ENCODE peak calls at places on chromosomes 3 and 15, in four cellular contexts. D is B cell, J is IMR-90, N is chondrocyte. L is an unnamed sample.

GRCh38 chr15:57611938-57612337 is 20.2 kb downstream of the MYZAP start:
- DNase-seq in D (no peak), J (no peak), N (no peak), L (no peak)

GRCh38 chr3:177357352-177358084 is 160.2 kb upstream of the TBL1XR1 start:
- DNase-seq in D (no peak), J (peak), N (no peak), L (peak)

GRCh38 chr3:186381424-186382216 is 19.6 kb upstream of the DGKG start:
- DNase-seq in D (no peak), J (no peak), N (no peak), L (peak)

GRCh38 chr3:136831461-136831860 is 12.5 kb downstream of the SLC35G2 start:
- DNase-seq in D (no peak), J (no peak), N (no peak), L (no peak)

GRCh38 chr3:121481116-121481895 is 64.5 kb downstream of the POLQ start:
- DNase-seq in D (no peak), J (peak), N (no peak), L (no peak)

GRCh38 chr3:121663171-121663847 is 2.6 kb upstream of the HCLS1 start:
- DNase-seq in D (no peak), J (no peak), N (no peak), L (no peak)

GRCh38 chr3:126858887-126859286 is 124.0 kb upstream of the PLXNA1 start:
- DNase-seq in D (no peak), J (peak), N (no peak), L (no peak)

GRCh38 chr3:5231536-5231935 is 44.0 kb downstream of the EDEM1 start:
- DNase-seq in D (no peak), J (no peak), N (no peak), L (peak)

GRCh38 chr3:182509312-182509711 is 284.0 kb upstream of the ATP11B start:
- DNase-seq in D (no peak), J (no peak), N (no peak), L (no peak)

GRCh38 chr3:122392868-122393844 is 9.2 kb downstream of the FAM162A start:
- DNase-seq in D (peak), J (peak), N (no peak), L (peak)

GRCh38 chr3:46395210-46395661 is 11.6 kb downstream of the CCR5AS start:
- DNase-seq in D (no peak), J (peak), N (no peak), L (no peak)

GRCh38 chr3:150309557-150309956 is 98.5 kb upstream of the TSC22D2 start:
- DNase-seq in D (no peak), J (peak), N (no peak), L (no peak)

GRCh38 chr15:101162701-101163483 is 89.0 kb downstream of the CHSY1 start:
- DNase-seq in D (no peak), J (no peak), N (no peak), L (no peak)

GRCh38 chr3:191358929-191359328 is 28.6 kb upstream of the UTS2B start:
- DNase-seq in D (no peak), J (no peak), N (no peak), L (no peak)

GRCh38 chr15:44015555-44015954 is 179.5 kb downstream of the FRMD5 start:
- DNase-seq in D (no peak), J (no peak), N (no peak), L (no peak)

GRCh38 chr3:173065543-173065970 is 75.5 kb downstream of the SPATA16 start:
- DNase-seq in D (no peak), J (peak), N (no peak), L (peak)

GRCh38 chr3:49671291-49672288 is 2.6 kb upstream of the APEH start:
- DNase-seq in D (peak), J (peak), N (no peak), L (peak)

GRCh38 chr3:122101646-122102045 is 46.5 kb downstream of the CD86 start:
- DNase-seq in D (peak), J (peak), N (no peak), L (peak)

GRCh38 chr15:59843609-59844008 is 154.5 kb upstream of the BNIP2 start:
- DNase-seq in D (no peak), J (no peak), N (no peak), L (no peak)

GRCh38 chr15:61112231-61112630 is 116.9 kb downstream of the RORA start:
- DNase-seq in D (no peak), J (no peak), N (no peak), L (no peak)

GRCh38 chr3:51718547-51719412 is 11.9 kb downstream of the GRM2 start:
- DNase-seq in D (peak), J (peak), N (peak), L (peak)

GRCh38 chr3:66450389-66451022 is 50.3 kb downstream of the LRIG1 start:
- DNase-seq in D (no peak), J (peak), N (no peak), L (no peak)

GRCh38 chr3:184827572-184827971 is 15.6 kb downstream of the VPS8 start:
- DNase-seq in D (no peak), J (no peak), N (no peak), L (no peak)

GRCh38 chr15:74406992-74407705 is 26.6 kb downstream of the SEMA7A start:
- DNase-seq in D (no peak), J (peak), N (no peak), L (no peak)

GRCh38 chr3:31533169-31533870 is 595 bp downstream of the STT3B start:
- DNase-seq in D (peak), J (peak), N (no peak), L (peak)

GRCh38 chr3:12175844-12176453 is 17.2 kb upstream of the TIMP4 start:
- DNase-seq in D (no peak), J (peak), N (no peak), L (peak)

GRCh38 chr3:157204431-157204830 is 44.5 kb upstream of the CCNL1 start:
- DNase-seq in D (no peak), J (peak), N (no peak), L (peak)

GRCh38 chr3:136860541-136860940 is 1.5 kb upstream of the NCK1 start:
- DNase-seq in D (no peak), J (no peak), N (no peak), L (no peak)

GRCh38 chr15:51094606-51095569 is at the start of gene TNFAIP8L3:
- DNase-seq in D (peak), J (no peak), N (no peak), L (no peak)

GRCh38 chr3:59286791-59287531 is 237.1 kb upstream of the CFAP20DC start:
- DNase-seq in D (no peak), J (peak), N (no peak), L (no peak)

GRCh38 chr3:179071161-179071568 is 444 bp downstream of the ZMAT3 start:
- DNase-seq in D (peak), J (peak), N (no peak), L (peak)

GRCh38 chr3:105367406-105368213 is 901 bp downstream of the ALCAM start:
- DNase-seq in D (peak), J (peak), N (peak), L (peak)

GRCh38 chr3:185988816-185989175 is 51.0 kb upstream of the TRA2B start:
- DNase-seq in D (no peak), J (peak), N (no peak), L (no peak)

GRCh38 chr3:128983293-128984069 is 10.4 kb downstream of the CFAP92 start:
- DNase-seq in D (no peak), J (no peak), N (no peak), L (no peak)

GRCh38 chr15:47786371-47786770 is 69.1 kb downstream of the SEMA6D start:
- DNase-seq in D (no peak), J (peak), N (no peak), L (no peak)

GRCh38 chr15:68224546-68225250 is 4.8 kb downstream of the CLN6 start:
- DNase-seq in D (no peak), J (no peak), N (peak), L (peak)

GRCh38 chr15:25171856-25172687 is 217.3 kb downstream of the SNRPN start:
- DNase-seq in D (no peak), J (no peak), N (peak), L (no peak)

GRCh38 chr3:13896473-13897154 is 16.7 kb upstream of the WNT7A start:
- DNase-seq in D (no peak), J (peak), N (no peak), L (peak)

DNA sequence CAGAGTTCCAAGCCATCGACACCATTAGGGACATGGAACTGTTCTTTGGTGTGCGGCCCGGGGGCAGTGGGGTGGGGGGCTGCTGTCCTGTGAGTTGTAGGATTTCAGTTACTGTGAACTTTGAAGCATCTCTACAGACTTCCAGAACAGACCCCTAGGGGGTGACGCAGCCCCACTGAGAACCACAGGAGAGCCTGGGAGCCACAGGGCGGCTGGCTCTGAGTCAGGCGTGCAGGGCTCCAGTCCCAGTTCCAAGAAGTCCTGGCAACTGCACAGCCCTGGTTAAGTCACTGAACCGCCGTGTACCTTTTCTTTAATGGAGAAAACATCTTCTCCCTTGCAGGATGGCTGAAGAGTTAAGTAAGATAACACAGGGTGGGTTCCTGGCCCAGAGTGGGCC is 23.5 kb upstream of the LRTM1 start:
- DNase-seq in D (no peak), J (peak), N (no peak), L (no peak)
- TF ChIP-seq CTCF in D (no peak), J (peak), N (peak), L (no peak)

DNA sequence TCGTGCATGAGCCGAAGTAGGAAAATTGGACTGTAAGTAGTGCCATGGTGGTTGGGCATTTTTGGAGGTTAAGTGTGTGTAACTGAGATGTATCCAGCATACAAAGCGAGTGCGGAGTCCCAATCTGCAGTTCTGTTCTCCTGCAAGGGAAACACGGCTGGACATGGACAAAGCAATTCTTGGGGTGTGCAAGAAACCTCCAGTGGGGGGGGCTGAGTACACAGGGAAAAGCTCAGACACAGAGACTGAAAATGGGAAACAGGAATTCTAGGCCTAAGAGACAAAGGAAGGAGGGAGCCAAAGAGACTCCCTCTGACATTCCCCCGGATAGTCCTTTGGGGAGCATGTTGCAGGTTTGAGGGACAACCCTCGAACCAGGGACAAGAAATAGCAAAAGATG is 83.2 kb upstream of the PLSCR4 start:
- DNase-seq in D (no peak), J (peak), N (no peak), L (no peak)
- TF ChIP-seq CTCF in D (no peak), J (peak), N (peak), L (no peak)

GRCh38 chr15:40595773-40596172 is 1.7 kb downstream of the KNL1 start:
- DNase-seq in D (no peak), J (no peak), N (no peak), L (no peak)

GRCh38 chr15:40593130-40593529 is 919 bp upstream of the KNL1 start:
- DNase-seq in D (no peak), J (no peak), N (no peak), L (peak)

GRCh38 chr15:40593588-40594428 is at the start of gene KNL1:
- DNase-seq in D (peak), J (peak), N (peak), L (peak)

GRCh38 chr15:40595219-40595618 is 1.2 kb downstream of the KNL1 start:
- DNase-seq in D (no peak), J (no peak), N (no peak), L (no peak)

GRCh38 chr15:40594429-40594836 is 384 bp downstream of the KNL1 start:
- DNase-seq in D (no peak), J (peak), N (no peak), L (peak)
- TF ChIP-seq CTCF in D (no peak), J (no peak), N (peak), L (peak)

DNA sequence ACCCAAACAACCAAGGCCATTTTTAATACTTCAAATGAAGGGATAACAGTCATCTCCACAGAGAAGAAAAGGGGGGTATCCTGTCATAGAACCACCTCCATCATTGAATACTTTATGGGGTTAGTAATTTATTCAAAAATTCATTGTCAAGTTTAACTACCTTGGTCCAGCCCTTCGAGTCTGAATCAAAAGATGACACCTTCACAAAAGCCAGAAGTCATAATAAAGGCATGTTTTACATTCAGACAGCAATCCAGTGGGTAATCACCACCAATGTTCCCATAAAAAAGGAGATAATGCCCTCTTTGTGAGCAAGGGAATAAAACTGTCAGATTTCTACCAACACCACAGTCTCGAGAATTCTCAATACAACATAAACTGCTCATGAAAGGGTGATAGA is 145.6 kb upstream of the ZBTB20 start:
- DNase-seq in D (no peak), J (no peak), N (no peak), L (no peak)
- TF ChIP-seq CTCF in D (no peak), J (no peak), N (no peak), L (no peak)

GRCh38 chr15:65034719-65035118 is 5.3 kb upstream of the MTFMT start:
- DNase-seq in D (no peak), J (no peak), N (no peak), L (no peak)

GRCh38 chr15:65029736-65030208 is 333 bp upstream of the MTFMT start:
- DNase-seq in D (no peak), J (no peak), N (no peak), L (no peak)

GRCh38 chr15:65028921-65029735 is at the start of gene MTFMT:
- DNase-seq in D (peak), J (peak), N (no peak), L (peak)

GRCh38 chr15:65033659-65034269 is 4.3 kb upstream of the MTFMT start:
- DNase-seq in D (no peak), J (peak), N (no peak), L (peak)

GRCh38 chr15:65032823-65033537 is 3.5 kb upstream of the MTFMT start:
- DNase-seq in D (peak), J (peak), N (no peak), L (peak)
- TF ChIP-seq CTCF in D (peak), J (peak), N (peak), L (peak)

DNA sequence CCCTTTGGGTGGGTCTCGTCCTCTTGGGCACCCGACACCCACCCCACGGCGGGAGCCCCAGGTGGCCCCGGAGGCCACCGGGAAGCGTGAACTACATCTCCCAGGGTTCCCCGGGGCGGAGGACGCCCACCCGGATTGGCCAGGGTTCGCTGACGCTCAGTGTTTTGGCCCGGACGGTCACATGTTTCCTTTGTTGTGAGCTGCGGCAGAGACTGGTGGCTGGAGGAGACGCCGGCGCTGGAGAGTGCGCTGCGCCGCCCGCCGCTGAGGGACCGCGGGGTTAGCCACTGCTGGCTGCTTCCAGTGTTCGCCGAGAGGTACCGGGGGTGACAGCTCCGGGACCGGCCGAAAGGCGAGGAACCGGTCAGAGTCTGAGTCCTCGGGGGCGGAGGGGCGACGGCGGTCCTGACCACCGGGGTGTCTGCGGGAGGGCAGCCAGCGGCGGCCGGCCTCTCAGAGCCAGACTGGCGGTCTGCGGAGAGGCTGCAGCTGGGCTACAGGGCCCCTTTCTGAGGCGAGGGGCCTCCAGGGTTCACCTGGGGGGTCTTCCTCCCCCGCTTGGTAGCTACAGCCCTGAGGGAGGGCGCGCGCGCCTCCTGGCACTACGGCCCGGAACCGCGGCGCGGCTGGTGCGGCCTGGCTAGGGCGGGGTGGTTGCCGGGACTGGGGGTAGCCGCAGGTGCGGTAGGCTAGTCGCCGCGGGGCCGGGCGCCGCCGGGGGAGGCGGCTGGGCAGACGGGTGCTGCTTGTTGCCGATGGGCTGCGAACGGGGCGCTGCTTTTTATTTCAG is at the start of gene KLHL24:
- DNase-seq in D (peak), J (peak), N (peak), L (peak)
- TF ChIP-seq CTCF in D (no peak), J (no peak), N (peak), L (peak)

GRCh38 chr3:119529883-119530282 is 29.5 kb downstream of the CD80 start:
- DNase-seq in D (no peak), J (peak), N (no peak), L (no peak)

GRCh38 chr3:119527731-119528130 is 29.4 kb downstream of the TIMMDC1 start:
- DNase-seq in D (no peak), J (no peak), N (no peak), L (no peak)

GRCh38 chr3:119530418-119530817 is 29.0 kb downstream of the CD80 start:
- DNase-seq in D (no peak), J (no peak), N (no peak), L (no peak)

GRCh38 chr3:119524931-119525662 is 26.8 kb downstream of the TIMMDC1 start:
- DNase-seq in D (no peak), J (no peak), N (no peak), L (no peak)
- TF ChIP-seq CTCF in D (peak), J (peak), N (peak), L (peak)

L was measured in MM.1S.